ENCODE peak calls at places on chromosome 5, in eight cellular contexts. T is sigmoid colon, W is stomach, H is mucosa of descending colon, K is GM06990, U is heart right ventricle, J is A549, M is neural progenitor cell. Z is an unnamed sample.

GRCh38 chr5:54669285-54669684 is 151.7 kb downstream of the SNX18 start:
- DNase-seq in T (no peak), W (no peak), H (no peak), K (no peak), U (no peak), J (no peak), M (no peak), Z (no peak)

GRCh38 chr5:144122641-144123040 is 47.8 kb downstream of the YIPF5 start:
- DNase-seq in T (no peak), W (no peak), H (no peak), K (no peak), U (no peak), J (no peak), M (no peak), Z (no peak)

GRCh38 chr5:68265347-68265746 is 49.8 kb downstream of the PIK3R1 start:
- DNase-seq in T (peak), W (no peak), H (no peak), K (no peak), U (no peak), J (no peak), M (no peak), Z (no peak)

GRCh38 chr5:175285263-175285662 is 158.7 kb downstream of the DRD1 start:
- DNase-seq in T (no peak), W (no peak), H (no peak), K (no peak), U (no peak), J (no peak), M (no peak), Z (no peak)

GRCh38 chr5:2958976-2959375 is 207.5 kb upstream of the IRX2 start:
- DNase-seq in T (no peak), W (no peak), H (no peak), K (no peak), U (no peak), J (no peak), M (no peak), Z (no peak)

GRCh38 chr5:66848749-66849641 is 252.8 kb downstream of the MAST4 start:
- DNase-seq in T (no peak), W (no peak), H (no peak), K (no peak), U (no peak), J (no peak), M (no peak), Z (no peak)

GRCh38 chr5:125484272-125485002 is 738.0 kb upstream of the ZNF608 start:
- DNase-seq in T (peak), W (peak), H (peak), K (no peak), U (peak), J (peak), M (peak), Z (peak)

GRCh38 chr5:173412566-173412965 is 84.4 kb upstream of the STC2 start:
- DNase-seq in T (peak), W (no peak), H (no peak), K (no peak), U (no peak), J (no peak), M (no peak), Z (no peak)

GRCh38 chr5:150503977-150504620 is 3.8 kb upstream of the NDST1 start:
- DNase-seq in T (peak), W (peak), H (peak), K (no peak), U (peak), J (no peak), M (no peak), Z (no peak)

GRCh38 chr5:143041461-143041860 is 271.3 kb downstream of the ARHGAP26 start:
- DNase-seq in T (no peak), W (no peak), H (no peak), K (no peak), U (no peak), J (no peak), M (no peak), Z (no peak)

GRCh38 chr5:61675015-61675692 is 343.1 kb downstream of the ZSWIM6 start:
- DNase-seq in T (no peak), W (no peak), H (peak), K (no peak), U (no peak), J (no peak), M (peak), Z (no peak)

GRCh38 chr5:32852535-32852934 is 141.4 kb downstream of the NPR3 start:
- DNase-seq in T (no peak), W (no peak), H (no peak), K (no peak), U (no peak), J (peak), M (peak), Z (no peak)

GRCh38 chr5:139130217-139130616 is 68.0 kb downstream of the SIL1 start:
- DNase-seq in T (no peak), W (no peak), H (no peak), K (no peak), U (no peak), J (no peak), M (no peak), Z (no peak)

GRCh38 chr5:16626696-16627264 is 10.0 kb upstream of the RETREG1 start:
- DNase-seq in T (no peak), W (no peak), H (no peak), K (no peak), U (no peak), J (no peak), M (no peak), Z (no peak)

GRCh38 chr5:75571547-75571946 is 39.7 kb upstream of the ANKDD1B start:
- DNase-seq in T (no peak), W (no peak), H (no peak), K (peak), U (no peak), J (no peak), M (no peak), Z (no peak)

GRCh38 chr5:10632110-10632903 is 68.4 kb downstream of the ANKRD33B start:
- DNase-seq in T (peak), W (no peak), H (no peak), K (peak), U (no peak), J (no peak), M (no peak), Z (no peak)

GRCh38 chr5:88509403-88509802 is 240.8 kb upstream of the TMEM161B start:
- DNase-seq in T (no peak), W (no peak), H (no peak), K (no peak), U (no peak), J (no peak), M (no peak), Z (no peak)

GRCh38 chr5:68953885-68954617 is 139.8 kb upstream of the SLC30A5 start:
- DNase-seq in T (no peak), W (no peak), H (no peak), K (no peak), U (no peak), J (no peak), M (no peak), Z (no peak)

GRCh38 chr5:31193026-31193425 is 460 bp upstream of the CDH6 start:
- DNase-seq in T (no peak), W (no peak), H (no peak), K (no peak), U (no peak), J (no peak), M (no peak), Z (no peak)

GRCh38 chr5:132737982-132738770 is 830 bp upstream of the KIF3A start:
- DNase-seq in T (no peak), W (no peak), H (no peak), K (no peak), U (no peak), J (no peak), M (no peak), Z (no peak)

GRCh38 chr5:39216621-39217020 is 2.7 kb downstream of the FYB1 start:
- DNase-seq in T (no peak), W (no peak), H (no peak), K (no peak), U (no peak), J (no peak), M (no peak), Z (no peak)

GRCh38 chr5:36237756-36238155 is 4.0 kb downstream of the NADK2 start:
- DNase-seq in T (no peak), W (no peak), H (no peak), K (no peak), U (no peak), J (no peak), M (no peak), Z (no peak)

GRCh38 chr5:151101151-151101550 is 20.3 kb upstream of the TNIP1 start:
- DNase-seq in T (no peak), W (peak), H (peak), K (no peak), U (no peak), J (no peak), M (no peak), Z (no peak)

GRCh38 chr5:103602465-103602864 is 39.9 kb upstream of the NUDT12 start:
- DNase-seq in T (no peak), W (no peak), H (no peak), K (no peak), U (no peak), J (no peak), M (no peak), Z (no peak)

GRCh38 chr5:57302164-57302563 is 128.3 kb downstream of the GPBP1 start:
- DNase-seq in T (no peak), W (peak), H (no peak), K (no peak), U (no peak), J (no peak), M (no peak), Z (no peak)

GRCh38 chr5:10762776-10763500 is 1.9 kb upstream of the DAP start:
- DNase-seq in T (no peak), W (no peak), H (no peak), K (no peak), U (no peak), J (no peak), M (no peak), Z (no peak)

GRCh38 chr5:128158342-128158741 is 74.8 kb downstream of the SLC12A2 start:
- DNase-seq in T (no peak), W (no peak), H (no peak), K (no peak), U (no peak), J (no peak), M (no peak), Z (no peak)

GRCh38 chr5:1107167-1108007 is 4.5 kb downstream of the SLC12A7 start:
- DNase-seq in T (no peak), W (no peak), H (peak), K (no peak), U (no peak), J (no peak), M (no peak), Z (no peak)

GRCh38 chr5:170611446-170612088 is 107.7 kb downstream of the KCNIP1 start:
- DNase-seq in T (no peak), W (no peak), H (no peak), K (no peak), U (no peak), J (no peak), M (no peak), Z (no peak)

GRCh38 chr5:132498686-132499271 is 8.2 kb upstream of the IRF1 start:
- DNase-seq in T (no peak), W (peak), H (no peak), K (no peak), U (no peak), J (no peak), M (no peak), Z (no peak)

GRCh38 chr5:30041831-30042385 is 1151.6 kb upstream of the CDH6 start:
- DNase-seq in T (no peak), W (no peak), H (no peak), K (no peak), U (no peak), J (no peak), M (no peak), Z (no peak)

GRCh38 chr5:30041291-30041690 is 1152.2 kb upstream of the CDH6 start:
- DNase-seq in T (no peak), W (no peak), H (no peak), K (no peak), U (no peak), J (no peak), M (no peak), Z (no peak)

GRCh38 chr5:30042677-30043076 is 1150.8 kb upstream of the CDH6 start:
- DNase-seq in T (no peak), W (no peak), H (no peak), K (no peak), U (no peak), J (no peak), M (no peak), Z (peak)

GRCh38 chr5:30039379-30039778 is 1154.1 kb upstream of the CDH6 start:
- DNase-seq in T (no peak), W (no peak), H (no peak), K (no peak), U (no peak), J (no peak), M (no peak), Z (no peak)

GRCh38 chr5:30040483-30041116 is 1152.9 kb upstream of the CDH6 start:
- DNase-seq in T (no peak), W (no peak), H (no peak), K (no peak), U (no peak), J (peak), M (peak), Z (no peak)
- TF ChIP-seq CTCF in T (no peak), W (no peak), H (no peak), K (peak), U (peak), J (peak), M (peak), Z (peak)

GRCh38 chr5:78509884-78510769 is 138.4 kb downstream of the LHFPL2 start:
- DNase-seq in T (peak), W (peak), H (peak), K (peak), U (peak), J (no peak), M (peak), Z (no peak)
- TF ChIP-seq CTCF in T (no peak), W (no peak), H (peak), K (no peak), U (no peak), J (no peak), M (peak), Z (peak)

GRCh38 chr5:86971034-86971511 is 296.6 kb upstream of the RASA1 start:
- DNase-seq in T (no peak), W (no peak), H (no peak), K (no peak), U (no peak), J (no peak), M (no peak), Z (no peak)
- TF ChIP-seq CTCF in T (no peak), W (no peak), H (no peak), K (peak), U (peak), J (no peak), M (no peak), Z (peak)

DNA sequence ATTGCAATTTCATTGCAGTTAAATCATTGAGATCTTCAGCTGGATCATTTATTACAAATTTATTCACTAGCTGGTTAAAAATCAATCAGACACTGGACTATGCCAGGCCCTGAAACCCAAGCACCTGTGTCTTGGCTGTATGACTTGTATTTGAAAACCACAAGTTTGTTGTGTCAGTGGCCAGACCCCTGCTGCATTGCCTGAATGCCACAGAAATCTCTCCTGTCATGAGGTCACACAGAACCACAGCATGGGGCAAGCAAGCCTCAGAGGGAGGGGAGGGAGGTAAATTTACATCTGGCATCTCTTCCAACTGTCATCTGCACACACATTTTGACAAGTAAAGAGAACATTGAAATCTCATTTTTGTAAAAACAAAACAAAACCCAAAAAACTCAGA is 90.0 kb downstream of the ARRDC3 start:
- DNase-seq in T (no peak), W (no peak), H (no peak), K (no peak), U (no peak), J (no peak), M (peak), Z (no peak)
- TF ChIP-seq CTCF in T (no peak), W (no peak), H (no peak), K (no peak), U (no peak), J (no peak), M (no peak), Z (no peak)

GRCh38 chr5:176870110-176870591 is 29.0 kb downstream of the HK3 start:
- DNase-seq in T (no peak), W (peak), H (peak), K (no peak), U (no peak), J (peak), M (peak), Z (no peak)
- TF ChIP-seq CTCF in T (no peak), W (no peak), H (no peak), K (no peak), U (peak), J (peak), M (peak), Z (peak)

GRCh38 chr5:164597293-164597900 is 1092.0 kb downstream of the MAT2B start:
- DNase-seq in T (no peak), W (no peak), H (peak), K (no peak), U (no peak), J (no peak), M (peak), Z (no peak)
- TF ChIP-seq CTCF in T (no peak), W (no peak), H (no peak), K (peak), U (no peak), J (peak), M (peak), Z (peak)

GRCh38 chr5:38184627-38185026 is 73.7 kb upstream of the EGFLAM start:
- DNase-seq in T (no peak), W (no peak), H (no peak), K (no peak), U (no peak), J (no peak), M (no peak), Z (no peak)

GRCh38 chr5:38187532-38187931 is 70.8 kb upstream of the EGFLAM start:
- DNase-seq in T (no peak), W (no peak), H (no peak), K (no peak), U (no peak), J (no peak), M (no peak), Z (no peak)

GRCh38 chr5:38188591-38188990 is 69.8 kb upstream of the EGFLAM start:
- DNase-seq in T (no peak), W (no peak), H (no peak), K (no peak), U (no peak), J (no peak), M (no peak), Z (no peak)

GRCh38 chr5:38182991-38183390 is 75.4 kb upstream of the EGFLAM start:
- DNase-seq in T (no peak), W (no peak), H (no peak), K (no peak), U (no peak), J (no peak), M (no peak), Z (no peak)
- TF ChIP-seq CTCF in T (no peak), W (no peak), H (no peak), K (no peak), U (no peak), J (no peak), M (no peak), Z (no peak)

GRCh38 chr5:165502893-165503696 is 1997.7 kb downstream of the MAT2B start:
- DNase-seq in T (no peak), W (no peak), H (no peak), K (no peak), U (no peak), J (no peak), M (no peak), Z (no peak)

GRCh38 chr5:165495829-165496380 is 1990.5 kb downstream of the MAT2B start:
- DNase-seq in T (no peak), W (no peak), H (no peak), K (no peak), U (no peak), J (no peak), M (no peak), Z (no peak)

GRCh38 chr5:165497707-165498106 is 1992.3 kb downstream of the MAT2B start:
- DNase-seq in T (no peak), W (no peak), H (no peak), K (no peak), U (no peak), J (peak), M (peak), Z (no peak)
- TF ChIP-seq CTCF in T (no peak), W (no peak), H (no peak), K (peak), U (no peak), J (peak), M (peak), Z (peak)

DNA sequence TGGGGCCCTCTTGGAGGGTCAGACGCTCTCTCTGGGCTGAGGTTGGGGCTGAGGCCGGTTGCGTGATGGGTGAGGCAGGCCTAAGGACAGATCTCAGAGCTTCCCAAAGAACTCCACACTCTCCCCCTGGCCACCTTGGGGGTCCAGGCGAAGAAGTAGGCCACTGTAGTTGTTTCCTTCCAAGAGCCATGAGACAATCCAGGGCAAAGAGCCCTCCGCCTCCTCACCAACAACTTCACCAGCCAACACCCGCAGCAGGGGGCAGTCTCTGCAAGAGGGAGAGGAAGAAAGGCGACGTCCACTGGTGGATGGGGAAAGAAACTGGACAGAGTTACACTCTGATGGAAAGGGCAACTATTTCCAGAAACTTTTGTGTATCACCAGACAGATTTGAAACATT is 10.7 kb downstream of the SLC35A4 start:
- DNase-seq in T (peak), W (peak), H (peak), K (no peak), U (peak), J (no peak), M (no peak), Z (no peak)
- TF ChIP-seq CTCF in T (no peak), W (no peak), H (peak), K (peak), U (peak), J (peak), M (peak), Z (peak)